ENCODE peak calls at places on chromosomes 5 and 9, in four cellular contexts. J is H1, L is GM12878, N is K562. K is an unnamed sample.

GRCh38 chr5:160843240-160843639 is 8.8 kb downstream of the ATP10B start:
- DNase-seq in J (no peak), L (peak), N (no peak), K (no peak)

GRCh38 chr9:7027996-7028395 is 270.2 kb downstream of the KDM4C start:
- DNase-seq in J (no peak), L (no peak), N (no peak), K (no peak)

GRCh38 chr5:142109356-142110045 is 922 bp downstream of the NDFIP1 start:
- DNase-seq in J (no peak), L (no peak), N (no peak), K (no peak)

GRCh38 chr5:125233944-125234343 is 487.5 kb upstream of the ZNF608 start:
- DNase-seq in J (no peak), L (no peak), N (no peak), K (no peak)

GRCh38 chr5:174828786-174829510 is 104.6 kb downstream of the MSX2 start:
- DNase-seq in J (no peak), L (no peak), N (no peak), K (no peak)

GRCh38 chr5:171162602-171163001 is 146.4 kb upstream of the TLX3 start:
- DNase-seq in J (peak), L (no peak), N (peak), K (no peak)

GRCh38 chr5:95984287-95984938 is 22.8 kb upstream of the ELL2 start:
- DNase-seq in J (no peak), L (no peak), N (no peak), K (no peak)

GRCh38 chr5:98772415-98773213 is 849 bp upstream of the RGMB start:
- DNase-seq in J (peak), L (no peak), N (no peak), K (peak)

GRCh38 chr5:57986746-57987145 is 473.1 kb downstream of the PLK2 start:
- DNase-seq in J (no peak), L (no peak), N (no peak), K (no peak)

GRCh38 chr5:163649522-163649921 is 144.1 kb downstream of the MAT2B start:
- DNase-seq in J (no peak), L (no peak), N (no peak), K (peak)

GRCh38 chr9:107727113-107727780 is 237.7 kb upstream of the KLF4 start:
- DNase-seq in J (no peak), L (no peak), N (no peak), K (no peak)

GRCh38 chr5:29485333-29485732 is 1708.2 kb upstream of the CDH6 start:
- DNase-seq in J (no peak), L (no peak), N (no peak), K (no peak)

GRCh38 chr9:94971378-94972131 is 245.1 kb downstream of the AOPEP start:
- DNase-seq in J (no peak), L (no peak), N (no peak), K (peak)

GRCh38 chr9:132241840-132242620 is 80.2 kb downstream of the NTNG2 start:
- DNase-seq in J (no peak), L (no peak), N (no peak), K (no peak)

GRCh38 chr5:125559296-125559695 is 812.9 kb upstream of the ZNF608 start:
- DNase-seq in J (no peak), L (no peak), N (no peak), K (no peak)

GRCh38 chr5:27316283-27316675 is 277.9 kb upstream of the CDH9 start:
- DNase-seq in J (no peak), L (no peak), N (no peak), K (no peak)

GRCh38 chr5:18961234-18961633 is 1026.8 kb downstream of the CDH18 start:
- DNase-seq in J (no peak), L (no peak), N (no peak), K (no peak)

GRCh38 chr5:18968966-18969365 is 1019.0 kb downstream of the CDH18 start:
- DNase-seq in J (no peak), L (no peak), N (no peak), K (no peak)

GRCh38 chr5:18970000-18970399 is 1018.0 kb downstream of the CDH18 start:
- DNase-seq in J (no peak), L (no peak), N (no peak), K (no peak)

GRCh38 chr5:18967637-18968036 is 1020.4 kb downstream of the CDH18 start:
- DNase-seq in J (no peak), L (no peak), N (no peak), K (no peak)

DNA sequence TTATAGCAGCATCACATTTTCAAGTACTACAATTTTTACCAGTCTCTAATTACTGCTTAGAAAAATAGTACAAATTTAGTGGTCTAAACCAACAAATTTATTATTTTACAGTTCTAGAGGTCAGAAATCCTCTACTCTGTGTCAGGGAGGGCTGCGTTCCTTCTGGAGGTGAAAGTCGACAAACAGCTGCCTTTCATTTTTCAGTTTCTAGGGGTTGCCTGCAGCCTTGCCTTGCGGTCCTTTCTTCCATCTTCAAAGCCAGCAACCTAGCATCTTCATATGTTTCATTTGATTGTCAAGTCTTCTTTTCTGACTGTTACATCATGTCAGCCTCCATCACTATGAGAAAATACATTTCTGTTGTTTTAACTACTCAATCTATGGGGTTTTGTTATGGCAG is 1022.1 kb downstream of the CDH18 start:
- DNase-seq in J (no peak), L (no peak), N (no peak), K (no peak)
- TF ChIP-seq RFX5 in J (no peak), L (no peak), N (no peak), K (no peak)

GRCh38 chr9:133372144-133372543 is 3.7 kb downstream of the SURF4 start:
- DNase-seq in J (no peak), L (no peak), N (no peak), K (no peak)

GRCh38 chr9:133369923-133370322 is 5.9 kb downstream of the SURF4 start:
- DNase-seq in J (no peak), L (no peak), N (no peak), K (no peak)

GRCh38 chr9:133371261-133371711 is 4.6 kb downstream of the SURF4 start:
- DNase-seq in J (no peak), L (no peak), N (peak), K (no peak)

GRCh38 chr9:133369419-133369818 is 6.4 kb downstream of the SURF4 start:
- DNase-seq in J (no peak), L (no peak), N (no peak), K (no peak)

GRCh38 chr9:133370680-133371079 is 5.2 kb downstream of the SURF4 start:
- DNase-seq in J (no peak), L (no peak), N (no peak), K (no peak)
- TF ChIP-seq ZNF274 in J (no peak), L (no peak), N (no peak), K (no peak)

GRCh38 chr9:129887210-129888084 is 52.2 kb downstream of the USP20 start:
- DNase-seq in J (no peak), L (peak), N (peak), K (no peak)
- TF ChIP-seq RFX5 in J (no peak), L (no peak), N (no peak), K (no peak)

GRCh38 chr5:179148703-179149170 is 88.6 kb downstream of the ZNF354C start:
- DNase-seq in J (no peak), L (no peak), N (no peak), K (no peak)

GRCh38 chr5:179149278-179149677 is 89.1 kb downstream of the ZNF354C start:
- DNase-seq in J (no peak), L (no peak), N (no peak), K (no peak)

GRCh38 chr5:179146277-179146676 is 86.1 kb downstream of the ZNF354C start:
- DNase-seq in J (no peak), L (no peak), N (no peak), K (no peak)

GRCh38 chr5:179150011-179150410 is 89.8 kb downstream of the ZNF354C start:
- DNase-seq in J (no peak), L (no peak), N (no peak), K (no peak)

GRCh38 chr5:179147991-179148702 is 88.0 kb downstream of the ZNF354C start:
- DNase-seq in J (no peak), L (no peak), N (no peak), K (no peak)
- TF ChIP-seq ZNF274 in J (no peak), L (no peak), N (no peak), K (no peak)

GRCh38 chr5:81752644-81752963 is 1.7 kb upstream of the SSBP2 start:
- DNase-seq in J (no peak), L (no peak), N (no peak), K (no peak)

GRCh38 chr5:81750308-81751008 is 439 bp downstream of the SSBP2 start:
- DNase-seq in J (no peak), L (no peak), N (peak), K (no peak)

GRCh38 chr5:81751009-81751835 is at the start of gene SSBP2:
- DNase-seq in J (peak), L (peak), N (peak), K (peak)

GRCh38 chr5:81753429-81753828 is 2.5 kb upstream of the SSBP2 start:
- DNase-seq in J (no peak), L (no peak), N (no peak), K (no peak)

DNA sequence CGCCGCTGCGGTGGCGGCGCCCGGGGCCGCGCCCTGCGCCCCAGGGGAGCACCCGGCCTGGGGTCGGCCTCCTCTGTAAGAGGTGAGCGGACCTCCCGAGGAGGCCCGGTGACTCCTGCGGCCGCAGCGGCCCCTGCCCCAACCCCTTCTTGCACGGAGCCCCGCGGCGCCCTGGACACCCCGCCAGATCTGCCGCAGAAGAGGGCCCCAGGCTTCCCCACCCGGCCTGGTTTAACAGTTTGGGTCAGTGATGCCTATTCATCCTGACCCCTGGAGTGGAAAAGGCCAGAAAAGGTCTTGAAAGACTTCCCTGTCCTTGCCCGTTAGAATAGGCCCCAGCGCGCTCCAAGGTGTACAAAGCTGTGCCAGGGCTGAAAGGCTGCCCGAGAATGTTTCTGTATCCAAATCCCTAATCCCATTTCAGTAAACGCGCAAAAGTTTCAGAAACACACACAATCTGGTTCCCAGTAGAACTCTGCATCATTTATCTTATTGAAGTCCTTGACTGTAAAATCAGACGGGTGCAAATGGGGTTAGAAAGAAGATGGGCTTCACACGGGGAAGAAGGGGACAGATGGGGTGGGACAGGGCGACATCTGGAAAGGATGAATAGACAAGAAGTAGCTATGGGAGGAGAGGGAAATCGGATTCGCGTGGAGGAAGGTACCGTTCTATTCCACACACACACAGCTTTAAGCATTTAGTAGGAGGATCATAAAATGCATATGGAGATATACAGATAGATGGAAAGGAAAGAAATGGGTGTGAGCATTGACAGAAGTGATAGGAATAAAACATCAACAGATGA is 1.1 kb upstream of the SSBP2 start:
- DNase-seq in J (no peak), L (no peak), N (no peak), K (no peak)
- TF ChIP-seq RFX5 in J (no peak), L (no peak), N (no peak), K (no peak)